ENCODE peak calls at places on chromosomes 16 and 17, in eight cellular contexts. H is stomach, S is uterus, A is A549, Y is prostate gland, P is lower leg skin, J is Peyer's patch, Z is spleen. T is an unnamed sample.

GRCh38 chr17:13311301-13311700 is 290.4 kb downstream of the HS3ST3A1 start:
- DNase-seq in H (no peak), S (no peak), A (no peak), Y (no peak), P (no peak), J (no peak), Z (no peak), T (no peak)

GRCh38 chr17:82840431-82840831 is 609 bp upstream of the ZNF750 start:
- DNase-seq in H (no peak), S (no peak), A (no peak), Y (no peak), P (no peak), J (no peak), Z (peak), T (no peak)

GRCh38 chr17:57165754-57166153 is 80.7 kb downstream of the AKAP1 start:
- DNase-seq in H (no peak), S (no peak), A (no peak), Y (no peak), P (no peak), J (no peak), Z (no peak), T (no peak)

GRCh38 chr16:83365166-83365565 is 442.6 kb upstream of the HSBP1 start:
- DNase-seq in H (no peak), S (no peak), A (no peak), Y (no peak), P (no peak), J (no peak), Z (no peak), T (no peak)

GRCh38 chr17:28053725-28054124 is 11.2 kb downstream of the NLK start:
- DNase-seq in H (no peak), S (no peak), A (no peak), Y (no peak), P (no peak), J (no peak), Z (no peak), T (no peak)

GRCh38 chr17:83127431-83128160 is 48.2 kb downstream of the METRNL start:
- DNase-seq in H (no peak), S (no peak), A (no peak), Y (no peak), P (no peak), J (peak), Z (peak), T (no peak)

GRCh38 chr17:1481736-1482135 is 10.8 kb downstream of the MYO1C start:
- DNase-seq in H (peak), S (peak), A (no peak), Y (no peak), P (no peak), J (no peak), Z (no peak), T (no peak)

GRCh38 chr17:48176456-48176855 is 68.9 kb downstream of the SNX11 start:
- DNase-seq in H (no peak), S (no peak), A (no peak), Y (no peak), P (no peak), J (no peak), Z (no peak), T (no peak)

GRCh38 chr17:40318835-40319332 is 9.9 kb downstream of the RARA start:
- DNase-seq in H (no peak), S (peak), A (no peak), Y (no peak), P (no peak), J (peak), Z (peak), T (no peak)

GRCh38 chr16:78524066-78524595 is 424.7 kb downstream of the WWOX start:
- DNase-seq in H (no peak), S (no peak), A (no peak), Y (no peak), P (no peak), J (no peak), Z (no peak), T (no peak)

GRCh38 chr17:76356803-76357456 is 3.2 kb upstream of the PRPSAP1 start:
- DNase-seq in H (no peak), S (no peak), A (no peak), Y (no peak), P (no peak), J (no peak), Z (no peak), T (no peak)

GRCh38 chr17:75684924-75685323 is 17.8 kb downstream of the SAP30BP start:
- DNase-seq in H (peak), S (no peak), A (no peak), Y (peak), P (peak), J (peak), Z (peak), T (no peak)

GRCh38 chr16:66070140-66070887 is 296.2 kb upstream of the CDH5 start:
- DNase-seq in H (peak), S (peak), A (no peak), Y (peak), P (no peak), J (peak), Z (no peak), T (peak)

GRCh38 chr17:77324227-77324626 is 183.5 kb downstream of the SEC14L1 start:
- DNase-seq in H (peak), S (peak), A (no peak), Y (no peak), P (peak), J (peak), Z (peak), T (no peak)

GRCh38 chr16:56227936-56228335 is 36.6 kb downstream of the GNAO1 start:
- DNase-seq in H (no peak), S (no peak), A (no peak), Y (no peak), P (no peak), J (no peak), Z (no peak), T (no peak)

GRCh38 chr16:82633964-82634600 is 7.3 kb downstream of the CDH13 start:
- DNase-seq in H (no peak), S (no peak), A (no peak), Y (peak), P (no peak), J (no peak), Z (no peak), T (no peak)

GRCh38 chr17:61219460-61219859 is 180.2 kb upstream of the TBX2 start:
- DNase-seq in H (no peak), S (no peak), A (no peak), Y (no peak), P (no peak), J (no peak), Z (no peak), T (peak)

GRCh38 chr16:58515871-58516767 is 802 bp downstream of the SETD6 start:
- DNase-seq in H (peak), S (no peak), A (no peak), Y (no peak), P (no peak), J (peak), Z (peak), T (peak)

GRCh38 chr16:26756633-26757032 is 310.1 kb upstream of the C16orf82 start:
- DNase-seq in H (no peak), S (no peak), A (no peak), Y (no peak), P (no peak), J (no peak), Z (no peak), T (no peak)

GRCh38 chr17:75241996-75242460 is 19.4 kb downstream of the GGA3 start:
- DNase-seq in H (no peak), S (no peak), A (no peak), Y (no peak), P (no peak), J (no peak), Z (no peak), T (no peak)

GRCh38 chr16:85390511-85391174 is 222.5 kb upstream of the GSE1 start:
- DNase-seq in H (peak), S (peak), A (peak), Y (peak), P (peak), J (peak), Z (peak), T (peak)

GRCh38 chr17:57662644-57663308 is 82.3 kb downstream of the CCDC182 start:
- DNase-seq in H (peak), S (peak), A (peak), Y (peak), P (peak), J (peak), Z (peak), T (peak)

GRCh38 chr17:34637548-34638525 is 58.5 kb downstream of the TMEM132E start:
- DNase-seq in H (peak), S (peak), A (peak), Y (peak), P (peak), J (peak), Z (peak), T (peak)

GRCh38 chr16:19005561-19006445 is 22.1 kb downstream of the TMC7 start:
- DNase-seq in H (peak), S (peak), A (peak), Y (no peak), P (peak), J (peak), Z (peak), T (peak)

GRCh38 chr17:350706-351435 is 1.7 kb downstream of the RPH3AL start:
- DNase-seq in H (peak), S (peak), A (peak), Y (no peak), P (peak), J (peak), Z (peak), T (peak)

GRCh38 chr17:65472602-65473001 is 88.8 kb downstream of the AXIN2 start:
- DNase-seq in H (no peak), S (peak), A (no peak), Y (no peak), P (peak), J (no peak), Z (no peak), T (no peak)

GRCh38 chr16:17439580-17439979 is 31.2 kb downstream of the XYLT1 start:
- DNase-seq in H (no peak), S (no peak), A (no peak), Y (no peak), P (no peak), J (no peak), Z (no peak), T (no peak)

GRCh38 chr17:80779961-80780380 is 211.7 kb upstream of the CHMP6 start:
- DNase-seq in H (no peak), S (peak), A (no peak), Y (no peak), P (peak), J (peak), Z (no peak), T (peak)

GRCh38 chr16:67447508-67448076 is 16.7 kb downstream of the HSD11B2 start:
- DNase-seq in H (peak), S (peak), A (peak), Y (no peak), P (no peak), J (peak), Z (no peak), T (peak)

GRCh38 chr16:10622036-10622921 is 41.9 kb upstream of the EMP2 start:
- DNase-seq in H (no peak), S (no peak), A (no peak), Y (no peak), P (no peak), J (no peak), Z (no peak), T (no peak)

GRCh38 chr17:77440571-77440981 is 299.8 kb downstream of the SEC14L1 start:
- DNase-seq in H (no peak), S (no peak), A (no peak), Y (no peak), P (no peak), J (peak), Z (peak), T (no peak)

GRCh38 chr17:41406205-41406604 is 8.8 kb upstream of the KRT31 start:
- DNase-seq in H (no peak), S (no peak), A (no peak), Y (no peak), P (no peak), J (no peak), Z (no peak), T (no peak)

GRCh38 chr16:73735018-73735417 is 561.6 kb upstream of the PSMD7 start:
- DNase-seq in H (no peak), S (no peak), A (no peak), Y (no peak), P (no peak), J (no peak), Z (no peak), T (no peak)

GRCh38 chr17:7239091-7240027 is at the start of gene PHF23:
- DNase-seq in H (peak), S (peak), A (peak), Y (peak), P (peak), J (peak), Z (peak), T (peak)
- TF ChIP-seq POLR2A in H (no peak), S (peak), A (peak), Y (peak), P (peak), J (peak), Z (peak), T (peak)

DNA sequence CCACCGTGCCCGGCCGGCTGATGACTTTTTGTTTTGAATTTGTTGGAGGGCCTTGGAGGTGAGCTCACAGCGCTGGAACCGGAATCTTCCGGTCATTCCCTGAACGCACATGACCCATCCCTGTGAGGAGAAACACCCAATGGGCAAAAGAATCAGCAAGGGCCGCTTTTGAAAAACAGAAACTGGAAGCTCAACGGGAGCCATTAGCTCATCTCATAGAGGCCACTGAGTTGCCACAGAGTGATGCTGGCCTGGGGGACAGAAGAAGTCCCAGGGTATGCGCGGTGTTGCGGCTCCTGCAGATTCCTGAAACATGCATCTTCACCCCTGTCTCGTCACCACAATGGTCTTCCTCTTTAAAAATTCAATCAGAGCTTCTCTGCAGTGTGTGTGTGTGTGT is 68.4 kb downstream of the MARCHF10 start:
- DNase-seq in H (no peak), S (no peak), A (no peak), Y (no peak), P (no peak), J (no peak), Z (no peak), T (no peak)
- TF ChIP-seq POLR2A in H (no peak), S (no peak), A (no peak), Y (no peak), P (no peak), J (no peak), Z (no peak), T (no peak)

GRCh38 chr17:4711671-4712111 is 1.3 kb downstream of the ARRB2 start:
- DNase-seq in H (no peak), S (no peak), A (no peak), Y (no peak), P (peak), J (peak), Z (no peak), T (no peak)
- TF ChIP-seq POLR2A in H (no peak), S (no peak), A (no peak), Y (no peak), P (no peak), J (peak), Z (no peak), T (no peak)

GRCh38 chr16:14331020-14331419 is 259.9 kb downstream of the MRTFB start:
- DNase-seq in H (no peak), S (no peak), A (no peak), Y (no peak), P (no peak), J (no peak), Z (no peak), T (no peak)
- TF ChIP-seq POLR2A in H (no peak), S (no peak), A (no peak), Y (no peak), P (no peak), J (no peak), Z (no peak), T (no peak)

T was measured in body of pancreas.